ENCODE peak calls at places on chromosomes 3 and 15, in four cellular contexts. F, P, M and T are unnamed samples.

GRCh38 chr3:7290062-7290825 is 429.3 kb downstream of the GRM7 start:
- DNase-seq in F (no peak), P (no peak), M (no peak), T (no peak)

GRCh38 chr15:60477991-60478632 is 830 bp downstream of the ICE2 start:
- DNase-seq in F (no peak), P (peak; percentile 15), M (no peak), T (peak; percentile 19)

GRCh38 chr3:42572278-42572677 is 9.5 kb downstream of the SEC22C start:
- DNase-seq in F (no peak), P (no peak), M (no peak), T (peak; percentile 47)

GRCh38 chr15:31001702-31002101 is 10.3 kb upstream of the MTMR10 start:
- DNase-seq in F (no peak), P (no peak), M (no peak), T (no peak)

GRCh38 chr3:44363591-44363990 is 25.0 kb downstream of the TCAIM start:
- DNase-seq in F (no peak), P (no peak), M (no peak), T (no peak)

GRCh38 chr3:167653750-167654149 is at the start of gene WDR49:
- DNase-seq in F (peak; percentile 64), P (no peak), M (no peak), T (no peak)

GRCh38 chr15:33104276-33104675 is 90.2 kb downstream of the FMN1 start:
- DNase-seq in F (no peak), P (no peak), M (no peak), T (no peak)

GRCh38 chr15:43285609-43286037 is 18.9 kb upstream of the TGM5 start:
- DNase-seq in F (peak; percentile 24), P (peak; percentile 42), M (peak; percentile 51), T (peak; percentile 81)

GRCh38 chr3:134363381-134363755 is 10.9 kb downstream of the AMOTL2 start:
- DNase-seq in F (no peak), P (no peak), M (no peak), T (peak; percentile 14)

GRCh38 chr15:88209111-88209510 is 47.4 kb downstream of the NTRK3 start:
- DNase-seq in F (no peak), P (no peak), M (no peak), T (no peak)

GRCh38 chr3:123256256-123256655 is 54.5 kb downstream of the SEC22A start:
- DNase-seq in F (no peak), P (no peak), M (no peak), T (no peak)

GRCh38 chr3:23169551-23169950 is 33.6 kb upstream of the UBE2E2 start:
- DNase-seq in F (no peak), P (no peak), M (no peak), T (no peak)

GRCh38 chr3:42224658-42225421 is 41.1 kb downstream of the CCK start:
- DNase-seq in F (no peak), P (no peak), M (no peak), T (no peak)

GRCh38 chr3:150798122-150798618 is 35.2 kb upstream of the SIAH2 start:
- DNase-seq in F (no peak), P (no peak), M (no peak), T (no peak)

GRCh38 chr3:150793641-150794040 is 30.7 kb upstream of the SIAH2 start:
- DNase-seq in F (no peak), P (no peak), M (no peak), T (no peak)

GRCh38 chr3:150800722-150801121 is 37.8 kb upstream of the SIAH2 start:
- DNase-seq in F (no peak), P (no peak), M (no peak), T (no peak)

DNA sequence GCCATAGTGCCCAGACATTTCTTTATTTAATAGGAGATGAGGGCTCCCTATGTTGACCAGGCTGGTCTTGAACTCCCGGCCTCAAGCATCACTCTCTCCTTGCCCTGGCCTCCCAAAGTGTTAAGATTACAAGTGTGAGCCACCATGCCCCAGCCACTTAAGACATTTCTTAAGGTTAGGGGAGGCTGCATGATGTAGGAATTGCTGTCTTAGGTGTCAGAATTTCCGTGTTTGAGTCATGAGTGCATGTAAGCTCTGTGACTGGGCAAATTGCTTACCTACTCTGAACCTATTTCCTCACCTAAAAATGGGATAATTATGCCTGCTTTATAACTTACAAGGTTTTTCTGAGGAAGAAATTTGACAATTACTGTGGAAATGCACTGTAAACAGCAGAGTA is 34.2 kb upstream of the SIAH2 start:
- DNase-seq in F (no peak), P (no peak), M (no peak), T (no peak)
- TF ChIP-seq SPI1 in F (no peak), P (no peak), M (no peak), T (no peak)

GRCh38 chr15:29044506-29044905 is 158.7 kb downstream of the APBA2 start:
- DNase-seq in F (no peak), P (no peak), M (no peak), T (no peak)

GRCh38 chr15:29046281-29046810 is 160.6 kb downstream of the APBA2 start:
- DNase-seq in F (no peak), P (no peak), M (no peak), T (no peak)

GRCh38 chr15:29046946-29047345 is 161.2 kb downstream of the APBA2 start:
- DNase-seq in F (no peak), P (no peak), M (no peak), T (no peak)

GRCh38 chr15:29045717-29046116 is 159.9 kb downstream of the APBA2 start:
- DNase-seq in F (no peak), P (no peak), M (no peak), T (no peak)

GRCh38 chr15:29043731-29044485 is 158.1 kb downstream of the APBA2 start:
- DNase-seq in F (no peak), P (no peak), M (no peak), T (no peak)
- TF ChIP-seq SPI1 in F (no peak), P (no peak), M (no peak), T (no peak)

GRCh38 chr15:66720206-66721010 is 18.4 kb downstream of the SMAD6 start:
- DNase-seq in F (no peak), P (no peak), M (no peak), T (peak; percentile 7)
- TF ChIP-seq SPI1 in F (no peak), P (no peak), M (no peak), T (no peak)

GRCh38 chr3:64560802-64561502 is 126.8 kb downstream of the ADAMTS9 start:
- DNase-seq in F (no peak), P (no peak), M (no peak), T (no peak)

GRCh38 chr3:64559658-64560057 is 128.1 kb downstream of the ADAMTS9 start:
- DNase-seq in F (no peak), P (no peak), M (no peak), T (no peak)

GRCh38 chr3:64563776-64564175 is 124.0 kb downstream of the ADAMTS9 start:
- DNase-seq in F (no peak), P (no peak), M (no peak), T (no peak)

DNA sequence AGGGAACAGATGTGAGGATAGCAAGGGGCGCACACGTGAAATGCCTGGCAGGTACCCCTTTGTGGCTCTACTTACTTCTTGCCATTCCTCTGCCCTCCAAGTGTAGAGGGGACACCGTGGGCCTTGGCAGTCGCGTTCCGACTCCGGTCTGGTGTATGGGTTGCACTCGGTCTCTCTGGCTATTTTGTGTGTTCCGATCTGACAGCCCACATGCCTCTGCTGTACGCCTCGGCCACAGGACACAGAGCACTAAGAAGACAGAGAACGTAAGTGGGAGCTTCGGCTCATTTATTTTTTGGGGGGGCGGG is 126.3 kb downstream of the ADAMTS9 start:
- DNase-seq in F (no peak), P (no peak), M (no peak), T (no peak)
- TF ChIP-seq SPI1 in F (no peak), P (no peak), M (no peak), T (no peak)

GRCh38 chr3:188326111-188326510 is 172.2 kb downstream of the LPP start:
- DNase-seq in F (no peak), P (no peak), M (no peak), T (no peak)
- TF ChIP-seq SPI1 in F (no peak), P (no peak), M (no peak), T (no peak)

GRCh38 chr3:71046791-71047190 is 536.7 kb downstream of the FOXP1 start:
- DNase-seq in F (no peak), P (no peak), M (no peak), T (no peak)

GRCh38 chr3:71050521-71051258 is 532.8 kb downstream of the FOXP1 start:
- DNase-seq in F (no peak), P (no peak), M (no peak), T (peak; percentile 53)

GRCh38 chr3:71047616-71048531 is 535.7 kb downstream of the FOXP1 start:
- DNase-seq in F (no peak), P (no peak), M (no peak), T (no peak)

GRCh38 chr3:71050133-71050520 is 533.4 kb downstream of the FOXP1 start:
- DNase-seq in F (no peak), P (no peak), M (no peak), T (no peak)

GRCh38 chr3:71048948-71049347 is 534.6 kb downstream of the FOXP1 start:
- DNase-seq in F (no peak), P (no peak), M (no peak), T (no peak)
- TF ChIP-seq SPI1 in F (no peak), P (no peak), M (no peak), T (no peak)